ENCODE peak calls at places on chromosomes 13 and 19, in ten cellular contexts. G is stimulated activated CD8-positive, alpha-beta memory T cell treated with anti-CD3 and anti-CD28 coated beads, Interleukin-4, amount 100 ng/mL, for 1 hour; Y is midbrain; A is DMS79 treated with DMSO at 0.1 percent for 48 hours; V is mucosa of descending colon; J is BE2C; E is stimulated activated CD4-positive, alpha-beta T cell treated with anti-CD3 and anti-CD28 coated beads, Interleukin-4, amount 100 ng/mL, for 4 hours; Z is IMR-90; N is pulmonary artery endothelial cell; B is LHCN-M2. I is an unnamed sample.

GRCh38 chr19:51063664-51064063 is 1.2 kb downstream of the KLK13 start:
- DNase-seq in A (no peak), B (no peak), Y (no peak), N (no peak), J (no peak), Z (no peak), E (no peak), G (no peak), V (no peak), I (no peak)

GRCh38 chr19:1104452-1105216 is 840 bp downstream of the GPX4 start:
- DNase-seq in Y (peak; percentile 80), V (peak; percentile 86), A (peak; percentile 50), B (peak; percentile 65), G (no peak), Z (peak; percentile 69), E (peak; percentile 74), N (no peak), J (peak; percentile 81), I (peak; percentile 55)

GRCh38 chr13:36973621-36974268 is 25.4 kb downstream of the ALG5 start:
- DNase-seq in V (no peak), Z (no peak), A (no peak), E (no peak), G (no peak), Y (no peak), B (no peak), N (no peak), J (no peak), I (no peak)

GRCh38 chr19:43351998-43352746 is 1.3 kb upstream of the CD177 start:
- DNase-seq in A (no peak), Z (no peak), V (no peak), G (no peak), N (no peak), Y (no peak), J (no peak), E (no peak), B (no peak), I (no peak)

GRCh38 chr19:44570984-44571684 is 41.7 kb upstream of the CEACAM20 start:
- DNase-seq in E (peak; percentile 15), J (peak; percentile 74), A (peak; percentile 53), B (peak; percentile 80), N (peak; percentile 49), G (no peak), Y (peak; percentile 69), V (no peak), Z (peak; percentile 82), I (peak; percentile 67)

GRCh38 chr13:95300625-95301134 is 571 bp downstream of the ABCC4 start:
- DNase-seq in A (peak; percentile 21), Y (peak; percentile 15), J (peak; percentile 62), N (no peak), Z (peak; percentile 67), V (peak; percentile 82), G (no peak), B (peak; percentile 54), E (peak; percentile 53), I (no peak)

GRCh38 chr19:47158879-47159509 is 28.4 kb downstream of the SAE1 start:
- DNase-seq in E (no peak), G (no peak), B (peak; percentile 69), Z (peak; percentile 15), J (no peak), N (peak; percentile 20), A (no peak), V (no peak), Y (no peak), I (no peak)

GRCh38 chr19:5228932-5229777 is 111.5 kb downstream of the PTPRS start:
- DNase-seq in J (peak; percentile 31), V (no peak), Z (no peak), Y (no peak), N (no peak), E (no peak), A (peak; percentile 18), G (no peak), B (no peak), I (no peak)

GRCh38 chr19:27776020-27776419 is 1436.9 kb downstream of the UQCRFS1 start:
- DNase-seq in N (no peak), V (no peak), A (no peak), J (peak; percentile 63), E (no peak), B (peak; percentile 42), Y (no peak), G (no peak), Z (peak; percentile 31), I (no peak)

GRCh38 chr13:21846605-21847004 is 175.7 kb downstream of the FGF9 start:
- DNase-seq in Z (no peak), E (no peak), Y (no peak), N (no peak), B (no peak), G (no peak), J (no peak), A (no peak), V (no peak), I (no peak)

GRCh38 chr19:1266116-1266817 is 2.9 kb upstream of the CIRBP start:
- DNase-seq in B (peak; percentile 90), V (peak; percentile 96), J (peak; percentile 92), Z (peak; percentile 78), E (peak; percentile 81), G (peak; percentile 62), A (peak; percentile 61), N (no peak), Y (peak; percentile 53), I (peak; percentile 64)

GRCh38 chr19:51565583-51565982 is 5.5 kb upstream of the ZNF175 start:
- DNase-seq in V (no peak), A (no peak), E (no peak), Z (no peak), Y (no peak), J (no peak), N (no peak), B (no peak), G (no peak), I (no peak)

GRCh38 chr13:52371736-52372247 is 34.2 kb downstream of the THSD1 start:
- DNase-seq in N (peak; percentile 15), V (no peak), G (no peak), J (peak; percentile 9), Z (peak; percentile 63), E (no peak), A (no peak), B (peak; percentile 99), Y (no peak), I (no peak)

GRCh38 chr19:33226550-33227241 is 1.0 kb upstream of the SLC7A10 start:
- DNase-seq in N (no peak), Z (no peak), B (no peak), E (no peak), J (peak; percentile 18), G (no peak), V (no peak), A (no peak), Y (no peak), I (peak; percentile 7)

GRCh38 chr19:55305491-55305890 is 19.6 kb downstream of the TMEM150B start:
- DNase-seq in A (no peak), Z (no peak), N (no peak), E (peak; percentile 50), V (no peak), J (peak; percentile 66), Y (no peak), B (no peak), G (no peak), I (peak; percentile 22)

GRCh38 chr13:41271456-41272285 is 8.3 kb upstream of the MTRF1 start:
- DNase-seq in J (no peak), B (no peak), G (no peak), N (no peak), E (no peak), A (no peak), Z (no peak), Y (no peak), V (no peak), I (no peak)

GRCh38 chr13:107035186-107035585 is 467.2 kb upstream of the ARGLU1 start:
- DNase-seq in N (no peak), E (no peak), A (no peak), Z (peak; percentile 35), V (no peak), J (no peak), G (no peak), B (no peak), Y (no peak), I (no peak)

GRCh38 chr13:110965038-110965754 is 50.3 kb upstream of the ANKRD10 start:
- DNase-seq in J (no peak), N (no peak), V (no peak), A (no peak), E (no peak), Z (peak; percentile 89), G (no peak), B (peak; percentile 89), Y (no peak), I (no peak)

GRCh38 chr13:97434417-97435296 is 688 bp downstream of the RAP2A start:
- DNase-seq in A (peak; percentile 72), J (peak; percentile 53), N (no peak), V (peak; percentile 70), B (peak; percentile 20), Z (peak; percentile 20), G (peak; percentile 5), E (peak; percentile 30), Y (peak; percentile 30), I (no peak)

GRCh38 chr13:30520571-30520970 is 54.8 kb upstream of the HMGB1 start:
- DNase-seq in Z (peak; percentile 85), G (no peak), Y (no peak), B (peak; percentile 67), V (no peak), J (no peak), N (no peak), A (no peak), E (no peak), I (no peak)

GRCh38 chr13:81551036-81551435 is 1210.1 kb upstream of the SPRY2 start:
- DNase-seq in Z (no peak), A (no peak), J (no peak), N (no peak), Y (no peak), B (no peak), G (no peak), E (no peak), V (no peak), I (no peak)

GRCh38 chr19:10226376-10227214 is 4.5 kb downstream of the S1PR2 start:
- DNase-seq in E (no peak), Z (peak; percentile 95), N (no peak), B (no peak), V (peak; percentile 82), A (no peak), G (no peak), J (no peak), Y (no peak), I (no peak)

GRCh38 chr13:61608138-61608537 is 192.5 kb upstream of the PCDH20 start:
- DNase-seq in N (no peak), A (no peak), J (no peak), B (no peak), E (no peak), G (no peak), V (no peak), Z (no peak), Y (no peak), I (no peak)

GRCh38 chr19:33419763-33420080 is 46.2 kb downstream of the CEBPG start:
- DNase-seq in B (no peak), G (no peak), A (no peak), V (peak; percentile 24), E (no peak), Y (no peak), Z (no peak), J (peak; percentile 88), N (no peak), I (no peak)

GRCh38 chr13:37608750-37609339 is 10.3 kb upstream of the POSTN start:
- DNase-seq in E (no peak), N (no peak), B (no peak), Y (no peak), G (no peak), A (no peak), V (no peak), J (no peak), Z (no peak), I (no peak)

GRCh38 chr13:64529874-64530485 is 2700.2 kb downstream of the PCDH9 start:
- DNase-seq in Z (no peak), B (no peak), A (no peak), E (no peak), V (no peak), J (peak; percentile 34), Y (no peak), G (no peak), N (no peak), I (no peak)

GRCh38 chr13:110902370-110902769 is 12.5 kb downstream of the ANKRD10 start:
- DNase-seq in G (no peak), E (no peak), Z (peak; percentile 61), A (no peak), Y (no peak), J (no peak), V (no peak), N (no peak), B (no peak), I (no peak)

GRCh38 chr13:19071161-19071936 is 110.3 kb downstream of the TUBA3C start:
- DNase-seq in V (no peak), J (no peak), A (no peak), G (no peak), Z (no peak), Y (no peak), E (no peak), B (no peak), N (no peak), I (no peak)